ENCODE peak calls at places on chromosomes 13 and 19, in eight cellular contexts. Y is mesendoderm; M is HS-5; P is Daoy; E is effector memory CD4-positive, alpha-beta T cell; U is NCI-H1436; J is heart left ventricle; Z is stimulated activated CD4-positive, alpha-beta T cell treated with anti-CD3 and anti-CD28 coated beads, Interleukin-15, amount 100 ng/mL, for 24 hours. G is an unnamed sample.
A peak's percentile ranks its signal among the peaks of the same experiment; 100 is the strongest.

GRCh38 chr13:34011552-34012085 is 193.7 kb downstream of the RFC3 start:
- DNase-seq in J (no peak), E (no peak), M (no peak), P (no peak), U (no peak), Z (no peak), Y (no peak), G (no peak)

GRCh38 chr19:8536282-8536681 is 22.3 kb upstream of the ZNF414 start:
- DNase-seq in U (no peak), Y (no peak), J (no peak), M (no peak), Z (no peak), P (no peak), E (no peak), G (no peak)

GRCh38 chr13:21347753-21348318 is 111.3 kb downstream of the ZDHHC20 start:
- DNase-seq in Z (no peak), Y (no peak), P (no peak), E (no peak), M (no peak), J (no peak), U (no peak), G (no peak)

GRCh38 chr13:80030491-80030890 is 310.4 kb downstream of the SPRY2 start:
- DNase-seq in J (peak; percentile 15), Y (peak; percentile 49), U (no peak), P (peak; percentile 43), Z (no peak), M (no peak), E (no peak), G (no peak)

GRCh38 chr19:14366529-14366928 is 14.7 kb upstream of the ADGRE5 start:
- DNase-seq in Y (peak; percentile 91), P (peak; percentile 70), M (no peak), Z (peak; percentile 86), J (peak; percentile 56), E (peak; percentile 82), U (peak; percentile 90), G (no peak)

GRCh38 chr19:55377356-55378131 is 918 bp downstream of the TMEM190 start:
- DNase-seq in J (no peak), P (no peak), U (no peak), M (no peak), E (no peak), Y (no peak), Z (no peak), G (no peak)

GRCh38 chr13:77853701-77854100 is 64.9 kb downstream of the EDNRB start:
- DNase-seq in Y (peak; percentile 90), J (no peak), E (no peak), P (no peak), Z (no peak), M (no peak), U (no peak), G (no peak)

GRCh38 chr19:10295305-10295846 is 5.6 kb downstream of the ICAM5 start:
- DNase-seq in Z (peak; percentile 69), Y (peak; percentile 40), U (no peak), J (no peak), M (no peak), E (peak; percentile 51), P (no peak), G (no peak)

GRCh38 chr19:22609630-22610029 is 24.5 kb upstream of the ZNF492 start:
- DNase-seq in Y (no peak), E (no peak), Z (no peak), U (no peak), P (no peak), M (no peak), J (no peak), G (no peak)

GRCh38 chr13:49356224-49356623 is 87.6 kb downstream of the CAB39L start:
- DNase-seq in P (peak; percentile 55), Y (no peak), E (no peak), J (no peak), U (no peak), Z (no peak), M (peak; percentile 39), G (no peak)

GRCh38 chr13:78426183-78426582 is 177.2 kb downstream of the POU4F1 start:
- DNase-seq in E (no peak), M (no peak), U (no peak), Z (no peak), Y (no peak), P (no peak), J (no peak), G (no peak)

GRCh38 chr19:41565384-41565730 is 10.6 kb upstream of the CEACAM21 start:
- DNase-seq in Z (no peak), U (no peak), P (no peak), M (no peak), E (no peak), J (no peak), Y (peak; percentile 44), G (no peak)

GRCh38 chr13:71320452-71320851 is 546.6 kb downstream of the DACH1 start:
- DNase-seq in Z (peak; percentile 2), M (no peak), E (no peak), U (peak; percentile 2), Y (peak; percentile 46), P (no peak), J (no peak), G (no peak)

GRCh38 chr13:39776439-39776838 is 121.0 kb downstream of the COG6 start:
- DNase-seq in E (no peak), M (no peak), J (no peak), Y (peak; percentile 31), Z (peak; percentile 20), P (peak; percentile 57), U (no peak), G (no peak)

GRCh38 chr19:11570039-11570462 is 7.4 kb downstream of the ACP5 start:
- DNase-seq in P (no peak), E (no peak), J (no peak), U (no peak), Y (no peak), M (no peak), Z (no peak), G (no peak)

GRCh38 chr13:51246005-51246404 is 23.8 kb downstream of the FAM124A start:
- DNase-seq in Z (no peak), E (no peak), M (no peak), U (no peak), J (no peak), Y (no peak), P (no peak), G (no peak)

GRCh38 chr19:23283925-23284324 is 33.7 kb upstream of the ZNF724 start:
- DNase-seq in M (no peak), P (peak; percentile 35), Y (peak; percentile 85), Z (peak; percentile 73), E (peak; percentile 33), U (peak; percentile 30), J (peak; percentile 33), G (no peak)

GRCh38 chr13:98267080-98267912 is 90.2 kb upstream of the RNF113B start:
- DNase-seq in P (no peak), Y (no peak), Z (no peak), J (peak; percentile 15), U (no peak), E (no peak), M (no peak), G (no peak)